ENCODE peak calls at places on chromosome 14, in nine cellular contexts. H, S, Y, X, Q, D, O, I and K are unnamed samples.

GRCh38 chr14:72594099-72594901 is 299.6 kb downstream of the DPF3 start:
- DNase-seq in H (no peak), S (no peak), Y (no peak), X (no peak), Q (no peak), D (no peak), O (peak; percentile 26), I (no peak), K (no peak)

GRCh38 chr14:21913759-21914158 is 240.1 kb upstream of the OR4E1 start:
- DNase-seq in H (peak; percentile 15), S (peak; percentile 2), Y (peak; percentile 51), X (no peak), Q (peak; percentile 59), D (peak; percentile 87), O (peak; percentile 8), I (peak; percentile 18), K (no peak)

GRCh38 chr14:31835049-31835448 is 242.1 kb upstream of the ARHGAP5 start:
- DNase-seq in H (no peak), S (no peak), Y (no peak), X (no peak), Q (peak; percentile 21), D (no peak), O (no peak), I (no peak), K (no peak)

GRCh38 chr14:37232907-37233481 is 35.3 kb downstream of the MIPOL1 start:
- DNase-seq in H (no peak), S (peak; percentile 44), Y (peak; percentile 63), X (peak; percentile 65), Q (peak; percentile 55), D (peak; percentile 70), O (peak; percentile 16), I (no peak), K (peak; percentile 15)

GRCh38 chr14:64234877-64235651 is 59.1 kb downstream of the ESR2 start:
- DNase-seq in H (no peak), S (no peak), Y (peak; percentile 8), X (no peak), Q (no peak), D (no peak), O (no peak), I (no peak), K (no peak)

GRCh38 chr14:70148911-70149675 is 39.7 kb downstream of the SLC8A3 start:
- DNase-seq in H (no peak), S (no peak), Y (no peak), X (no peak), Q (no peak), D (no peak), O (no peak), I (no peak), K (no peak)

GRCh38 chr14:61444215-61444768 is 122.9 kb downstream of the PRKCH start:
- DNase-seq in H (peak; percentile 28), S (no peak), Y (no peak), X (no peak), Q (no peak), D (no peak), O (peak; percentile 48), I (no peak), K (no peak)

GRCh38 chr14:68784298-68784910 is 8.5 kb downstream of the ZFP36L1 start:
- DNase-seq in H (no peak), S (no peak), Y (no peak), X (no peak), Q (no peak), D (peak; percentile 14), O (no peak), I (no peak), K (peak; percentile 81)

GRCh38 chr14:77151918-77152588 is 10.5 kb upstream of the ZDHHC22 start:
- DNase-seq in H (no peak), S (peak; percentile 81), Y (peak; percentile 37), X (peak; percentile 78), Q (peak; percentile 56), D (peak; percentile 28), O (peak; percentile 72), I (no peak), K (no peak)

GRCh38 chr14:69050235-69051184 is 71.4 kb upstream of the ACTN1 start:
- DNase-seq in H (no peak), S (no peak), Y (no peak), X (no peak), Q (no peak), D (peak; percentile 51), O (no peak), I (no peak), K (no peak)

GRCh38 chr14:78683206-78683605 is 513.0 kb downstream of the NRXN3 start:
- DNase-seq in H (no peak), S (no peak), Y (no peak), X (no peak), Q (peak; percentile 59), D (no peak), O (no peak), I (no peak), K (no peak)

GRCh38 chr14:57391609-57392195 is 1.3 kb downstream of the NAA30 start:
- DNase-seq in H (no peak), S (no peak), Y (no peak), X (no peak), Q (peak; percentile 13), D (peak; percentile 47), O (no peak), I (no peak), K (no peak)

GRCh38 chr14:104314251-104314941 is 176.0 kb downstream of the KIF26A start:
- DNase-seq in H (no peak), S (no peak), Y (no peak), X (no peak), Q (no peak), D (no peak), O (no peak), I (no peak), K (no peak)

GRCh38 chr14:60349663-60350365 is 100.8 kb downstream of the PPM1A start:
- DNase-seq in H (no peak), S (peak; percentile 83), Y (peak; percentile 20), X (peak; percentile 65), Q (peak; percentile 37), D (peak; percentile 51), O (peak; percentile 58), I (no peak), K (peak; percentile 20)

GRCh38 chr14:27845241-27845850 is 921.2 kb upstream of the FOXG1 start:
- DNase-seq in H (no peak), S (no peak), Y (no peak), X (no peak), Q (no peak), D (no peak), O (no peak), I (no peak), K (peak; percentile 28)

GRCh38 chr14:92638266-92638665 is 110.2 kb downstream of the LGMN start:
- DNase-seq in H (no peak), S (no peak), Y (no peak), X (no peak), Q (no peak), D (no peak), O (peak; percentile 24), I (no peak), K (no peak)

GRCh38 chr14:100117647-100118376 is 41.6 kb downstream of the DEGS2 start:
- DNase-seq in H (no peak), S (no peak), Y (no peak), X (no peak), Q (no peak), D (no peak), O (no peak), I (no peak), K (no peak)

GRCh38 chr14:66117600-66117999 is 368.6 kb upstream of the CCDC196 start:
- DNase-seq in H (no peak), S (peak; percentile 60), Y (no peak), X (no peak), Q (peak; percentile 25), D (peak; percentile 80), O (no peak), I (no peak), K (no peak)